ENCODE peak calls at places on chromosomes 6 and 20, in nine cellular contexts. C is activated naive CD4-positive, alpha-beta T cell treated with anti-CD3 and anti-CD28 coated beads, Interleukin-2, amount 10 ng/mL, durations not matched to agents 7 days and 5 days; G is CD8-positive, alpha-beta T cell; X is SW480; R is NB4; V is stimulated activated naive CD4-positive, alpha-beta T cell treated with Interleukin-2 at 50 U/mL for 16 hours; F is adipocyte; Y is globus pallidus; S is GM20000. L is an unnamed sample.

GRCh38 chr20:325043-325888 is at the start of gene SOX12:
- DNase-seq in C (peak), G (peak), X (peak), R (peak), V (peak), F (peak), Y (peak), S (peak), L (peak)

GRCh38 chr6:16437984-16438383 is 199.6 kb downstream of the GMPR start:
- DNase-seq in C (no peak), G (no peak), X (no peak), R (no peak), V (peak), F (no peak), Y (no peak), S (no peak), L (no peak)

GRCh38 chr6:110938176-110938575 is 20.3 kb upstream of the GTF3C6 start:
- DNase-seq in C (no peak), G (no peak), X (no peak), R (peak), V (no peak), F (no peak), Y (no peak), S (no peak), L (no peak)

GRCh38 chr6:82144852-82145332 is 102.7 kb downstream of the IBTK start:
- DNase-seq in C (no peak), G (no peak), X (peak), R (peak), V (no peak), F (peak), Y (peak), S (no peak), L (no peak)

GRCh38 chr6:158589371-158589770 is 29.5 kb downstream of the TMEM181 start:
- DNase-seq in C (no peak), G (no peak), X (no peak), R (no peak), V (no peak), F (no peak), Y (no peak), S (no peak), L (no peak)

GRCh38 chr6:11852061-11852619 is 73.5 kb upstream of the ADTRP start:
- DNase-seq in C (no peak), G (no peak), X (no peak), R (no peak), V (no peak), F (no peak), Y (peak), S (no peak), L (no peak)

GRCh38 chr6:63813531-63813930 is 177.9 kb downstream of the PHF3 start:
- DNase-seq in C (no peak), G (no peak), X (no peak), R (no peak), V (no peak), F (no peak), Y (no peak), S (no peak), L (no peak)

GRCh38 chr20:19633985-19634384 is 124.1 kb upstream of the RIN2 start:
- DNase-seq in C (no peak), G (no peak), X (peak), R (no peak), V (no peak), F (peak), Y (no peak), S (no peak), L (no peak)

GRCh38 chr6:49790340-49790739 is 3.3 kb upstream of the PGK2 start:
- DNase-seq in C (no peak), G (no peak), X (no peak), R (no peak), V (no peak), F (no peak), Y (no peak), S (no peak), L (no peak)

GRCh38 chr20:14046534-14046933 is 51.2 kb downstream of the MACROD2 start:
- DNase-seq in C (no peak), G (no peak), X (no peak), R (no peak), V (no peak), F (no peak), Y (no peak), S (no peak), L (no peak)

GRCh38 chr6:44339301-44339700 is 3.1 kb upstream of the SPATS1 start:
- DNase-seq in C (no peak), G (no peak), X (no peak), R (no peak), V (no peak), F (no peak), Y (no peak), S (no peak), L (no peak)

GRCh38 chr6:108771421-108771820 is 76.8 kb upstream of the ARMC2 start:
- DNase-seq in C (no peak), G (no peak), X (no peak), R (no peak), V (no peak), F (no peak), Y (no peak), S (no peak), L (no peak)

GRCh38 chr6:75282706-75283105 is 1.9 kb downstream of the TMEM30A start:
- DNase-seq in C (no peak), G (no peak), X (no peak), R (no peak), V (no peak), F (peak), Y (no peak), S (no peak), L (no peak)

GRCh38 chr6:94036024-94036423 is 616.7 kb upstream of the EPHA7 start:
- DNase-seq in C (no peak), G (no peak), X (no peak), R (no peak), V (no peak), F (no peak), Y (no peak), S (no peak), L (no peak)

GRCh38 chr20:50189681-50190250 is 864 bp upstream of the CEBPB start:
- DNase-seq in C (peak), G (peak), X (peak), R (peak), V (peak), F (no peak), Y (no peak), S (no peak), L (peak)

GRCh38 chr20:19785173-19785799 is 27.2 kb downstream of the RIN2 start:
- DNase-seq in C (no peak), G (no peak), X (no peak), R (no peak), V (no peak), F (peak), Y (no peak), S (no peak), L (no peak)